ENCODE peak calls at places on chromosomes 4 and X, in eight cellular contexts. U is left colon; Q is iPS DF 6.9; V is NCI-H345; W is activated CD8-positive, alpha-beta memory T cell treated with anti-CD3 and anti-CD28 coated beads, Interleukin-2, amount 50 U/mL, for 48 hours; S is Right ventricle myocardium superior; P is AG08396; H is lung. B is an unnamed sample.

GRCh38 chr4:184898793-184899192 is 73.0 kb upstream of the ACSL1 start:
- DNase-seq in U (no peak), Q (no peak), P (no peak), W (no peak), V (no peak), S (no peak), H (no peak), B (no peak)

GRCh38 chrX:154140742-154141141 is 3.3 kb upstream of the OPN1LW start:
- DNase-seq in Q (no peak), V (no peak), H (no peak), W (no peak), U (no peak), P (no peak), S (no peak), B (no peak)

GRCh38 chr4:159117968-159118367 is 15.1 kb downstream of the RAPGEF2 start:
- DNase-seq in W (no peak), S (no peak), U (no peak), Q (no peak), H (no peak), V (no peak), P (no peak), B (no peak)

GRCh38 chrX:128439159-128439558 is 387.0 kb upstream of the ACTRT1 start:
- DNase-seq in S (no peak), H (no peak), U (no peak), V (no peak), Q (no peak), P (no peak), W (no peak), B (no peak)

GRCh38 chr4:1242506-1243450 is 6.2 kb downstream of the CTBP1 start:
- DNase-seq in P (no peak), W (no peak), U (peak), H (no peak), S (peak), Q (no peak), V (no peak), B (peak)

GRCh38 chr4:5165419-5166369 is 114.4 kb downstream of the STK32B start:
- DNase-seq in V (no peak), U (no peak), Q (no peak), P (no peak), H (peak), S (no peak), W (no peak), B (no peak)

GRCh38 chr4:138572007-138572406 is 329.9 kb upstream of the SLC7A11 start:
- DNase-seq in Q (no peak), H (no peak), U (no peak), P (no peak), W (no peak), V (no peak), S (no peak), B (no peak)

GRCh38 chr4:134747108-134747805 is 545.7 kb upstream of the PABPC4L start:
- DNase-seq in H (no peak), S (no peak), V (no peak), Q (no peak), W (no peak), U (no peak), P (no peak), B (no peak)

GRCh38 chr4:986428-986948 is 356 bp upstream of the IDUA start:
- DNase-seq in S (no peak), H (no peak), U (no peak), W (no peak), Q (no peak), P (no peak), V (no peak), B (no peak)

GRCh38 chrX:39814391-39814790 is 283.4 kb downstream of the BCOR start:
- DNase-seq in P (no peak), V (peak), U (no peak), Q (no peak), W (no peak), S (no peak), H (no peak), B (no peak)

GRCh38 chr4:54082168-54082567 is 17.8 kb upstream of the CHIC2 start:
- DNase-seq in Q (no peak), V (no peak), W (no peak), P (peak), S (no peak), U (peak), H (no peak), B (no peak)

GRCh38 chr4:77344001-77344400 is 187.0 kb downstream of the CCNG2 start:
- DNase-seq in S (no peak), P (no peak), W (no peak), H (no peak), Q (no peak), U (no peak), V (no peak), B (no peak)

GRCh38 chrX:644304-645023 is 13.9 kb downstream of the SHOX start:
- DNase-seq in W (no peak), S (no peak), Q (no peak), U (no peak), H (no peak), V (no peak), P (no peak), B (no peak)

GRCh38 chrX:48025561-48025960 is 18.8 kb downstream of the SPACA5 start:
- DNase-seq in P (peak), S (no peak), Q (peak), V (peak), H (no peak), U (no peak), W (peak), B (peak)

GRCh38 chr4:180041576-180041975 is 2201.6 kb upstream of the TENM3 start:
- DNase-seq in W (no peak), H (no peak), Q (no peak), U (no peak), V (no peak), P (no peak), S (no peak), B (no peak)

B was measured in right lobe of liver.